ENCODE peak calls at places on chromosomes 4 and X, in seven cellular contexts. Z is kidney epithelial cell; A is fibroblast of lung; P is glutamatergic neuron; R is T-helper 2 cell; H is stimulated activated naive B cell treated with anti-CD40 and anti-IgM and Interleukin-4, amounts not matched to agents 10 μg/mL and 1 μg/mL and 100 μg/mL, for 72 hours; T is stimulated activated CD4-positive, alpha-beta T cell treated with anti-CD3 and anti-CD28 coated beads, Interleukin-15, amount 100 ng/mL, for 1 hour. O is an unnamed sample.

GRCh38 chr4:163191999-163192398 is 25.3 kb upstream of the NAF1 start:
- DNase-seq in Z (no peak), A (no peak), P (no peak), R (no peak), H (no peak), T (no peak), O (no peak)

GRCh38 chr4:34861661-34862060 is 1382.7 kb downstream of the ARAP2 start:
- DNase-seq in Z (no peak), A (no peak), P (no peak), R (no peak), H (no peak), T (no peak), O (no peak)

GRCh38 chrX:15107367-15107988 is 162.4 kb downstream of the ASB9 start:
- DNase-seq in Z (no peak), A (no peak), P (no peak), R (no peak), H (no peak), T (peak; percentile 0), O (no peak)

GRCh38 chr4:133268205-133268604 is 119.1 kb downstream of the PCDH10 start:
- DNase-seq in Z (no peak), A (no peak), P (no peak), R (no peak), H (no peak), T (no peak), O (no peak)

GRCh38 chr4:6546681-6547447 is 28.1 kb upstream of the MAN2B2 start:
- DNase-seq in Z (peak; percentile 19), A (peak; percentile 78), P (peak; percentile 56), R (peak; percentile 21), H (no peak), T (peak; percentile 18), O (no peak)

GRCh38 chr4:108173599-108174057 is 4.9 kb upstream of the LEF1 start:
- DNase-seq in Z (no peak), A (no peak), P (no peak), R (no peak), H (no peak), T (no peak), O (no peak)

GRCh38 chr4:37434469-37434868 is 189.9 kb downstream of the NWD2 start:
- DNase-seq in Z (no peak), A (peak; percentile 8), P (no peak), R (no peak), H (no peak), T (no peak), O (no peak)

GRCh38 chr4:77044458-77045124 is 31.2 kb downstream of the CCNI start:
- DNase-seq in Z (no peak), A (peak; percentile 82), P (no peak), R (no peak), H (no peak), T (no peak), O (peak; percentile 8)

GRCh38 chr4:53591372-53591892 is at the start of gene LNX1:
- DNase-seq in Z (no peak), A (no peak), P (no peak), R (no peak), H (no peak), T (no peak), O (no peak)

GRCh38 chrX:71998836-71999509 is 88.3 kb downstream of the NHSL2 start:
- DNase-seq in Z (no peak), A (peak; percentile 19), P (no peak), R (no peak), H (no peak), T (no peak), O (no peak)

GRCh38 chr4:5361968-5362367 is 310.7 kb downstream of the STK32B start:
- DNase-seq in Z (no peak), A (peak; percentile 35), P (no peak), R (no peak), H (no peak), T (no peak), O (no peak)

GRCh38 chrX:136170109-136170800 is 22.9 kb downstream of the FHL1 start:
- DNase-seq in Z (no peak), A (peak; percentile 61), P (no peak), R (no peak), H (no peak), T (no peak), O (no peak)